ENCODE peak calls at places on chromosome 1, in ten cellular contexts. A, N, U, E, J, W, D, R, C and T are unnamed samples.

GRCh38 chr1:228161381-228161780 is 4.2 kb upstream of the IBA57 start:
- DNase-seq in D (no peak), E (no peak), W (no peak), U (no peak), J (no peak), A (no peak), R (no peak), N (no peak), C (no peak), T (no peak)

GRCh38 chr1:2378441-2378851 is 12.9 kb downstream of the MORN1 start:
- DNase-seq in R (no peak), A (no peak), J (no peak), C (no peak), W (no peak), U (no peak), D (no peak), N (no peak), E (no peak), T (no peak)

GRCh38 chr1:201718346-201719202 is 110.4 kb upstream of the IPO9 start:
- DNase-seq in E (no peak), A (no peak), J (no peak), N (peak), W (no peak), C (peak), R (no peak), D (no peak), U (no peak), T (no peak)

GRCh38 chr1:108560430-108561144 is 687 bp downstream of the EEIG2 start:
- DNase-seq in D (peak), J (peak), R (no peak), U (peak), N (peak), W (no peak), A (no peak), E (peak), C (peak), T (peak)

GRCh38 chr1:48999321-48999720 is 222.6 kb upstream of the BEND5 start:
- DNase-seq in R (no peak), J (no peak), N (no peak), U (no peak), A (no peak), W (no peak), D (no peak), E (no peak), C (no peak), T (no peak)

GRCh38 chr1:84708031-84708430 is 17.8 kb upstream of the SSX2IP start:
- DNase-seq in J (no peak), R (no peak), C (no peak), A (no peak), D (no peak), U (no peak), N (no peak), W (no peak), E (no peak), T (no peak)

GRCh38 chr1:45685308-45686080 is 839 bp downstream of the GPBP1L1 start:
- DNase-seq in E (no peak), N (no peak), D (peak), C (no peak), R (no peak), J (peak), W (no peak), U (no peak), A (peak), T (no peak)

GRCh38 chr1:164846731-164847691 is 288.0 kb downstream of the PBX1 start:
- DNase-seq in E (no peak), N (no peak), C (no peak), A (no peak), U (no peak), R (no peak), J (no peak), W (no peak), D (no peak), T (no peak)

GRCh38 chr1:152458384-152459185 is 44.5 kb upstream of the CRNN start:
- DNase-seq in J (peak), C (peak), R (peak), W (peak), E (peak), A (peak), D (peak), N (peak), U (peak), T (peak)

GRCh38 chr1:107795471-107795870 is 169.5 kb downstream of the VAV3 start:
- DNase-seq in A (peak), C (no peak), J (no peak), E (no peak), U (no peak), D (no peak), N (no peak), R (no peak), W (no peak), T (no peak)

GRCh38 chr1:164452549-164452948 is 106.4 kb upstream of the PBX1 start:
- DNase-seq in D (no peak), U (no peak), J (peak), C (no peak), A (no peak), N (no peak), R (no peak), E (no peak), W (no peak), T (no peak)

GRCh38 chr1:238474263-238474662 is 583.5 kb upstream of the ZP4 start:
- DNase-seq in J (no peak), A (no peak), C (no peak), N (no peak), D (no peak), R (no peak), U (no peak), W (no peak), E (no peak), T (no peak)

GRCh38 chr1:110615548-110616130 is 9.5 kb upstream of the KCNA2 start:
- DNase-seq in A (no peak), D (peak), C (peak), N (peak), R (no peak), W (no peak), U (peak), J (peak), E (peak), T (peak)

GRCh38 chr1:225700889-225701465 is 48.1 kb upstream of the ENAH start:
- DNase-seq in C (no peak), A (no peak), D (peak), W (no peak), E (no peak), N (no peak), U (no peak), J (peak), R (no peak), T (no peak)

GRCh38 chr1:221509575-221510360 is 232.1 kb downstream of the DUSP10 start:
- DNase-seq in A (no peak), J (no peak), W (no peak), R (no peak), E (no peak), U (no peak), C (no peak), D (no peak), N (no peak), T (no peak)

GRCh38 chr1:184049291-184049690 is 2.2 kb upstream of the TSEN15 start:
- DNase-seq in C (no peak), E (no peak), U (no peak), A (no peak), W (no peak), D (no peak), J (no peak), N (no peak), R (no peak), T (no peak)

GRCh38 chr1:151710187-151710586 is 6.4 kb downstream of the CELF3 start:
- DNase-seq in J (peak), W (no peak), E (peak), C (peak), N (no peak), R (no peak), U (no peak), A (no peak), D (peak), T (no peak)

GRCh38 chr1:88877382-88877825 is 14.0 kb downstream of the GTF2B start:
- DNase-seq in J (peak), W (no peak), D (peak), U (no peak), E (no peak), C (no peak), N (no peak), R (no peak), A (no peak), T (no peak)

GRCh38 chr1:180262628-180263488 is 32.8 kb downstream of the LHX4 start:
- DNase-seq in E (no peak), W (no peak), A (no peak), J (no peak), U (no peak), C (no peak), N (no peak), R (no peak), D (peak), T (no peak)

GRCh38 chr1:246221390-246222240 is 285.5 kb downstream of the SMYD3 start:
- DNase-seq in E (peak), W (no peak), C (no peak), R (no peak), U (no peak), A (no peak), J (no peak), N (no peak), D (no peak), T (no peak)

GRCh38 chr1:29924017-29924431 is 687.7 kb downstream of the PTPRU start:
- DNase-seq in J (no peak), E (no peak), A (no peak), N (no peak), D (no peak), C (no peak), W (peak), U (no peak), R (no peak), T (no peak)

GRCh38 chr1:156236164-156236563 is 5.8 kb upstream of the BGLAP start:
- DNase-seq in W (no peak), A (no peak), C (no peak), J (no peak), E (no peak), N (no peak), R (no peak), U (no peak), D (no peak), T (no peak)

GRCh38 chr1:169680377-169681019 is 30.9 kb downstream of the SELL start:
- DNase-seq in N (no peak), J (no peak), C (no peak), E (peak), D (no peak), A (peak), R (no peak), U (no peak), W (no peak), T (no peak)